ENCODE peak calls at places on chromosomes 2 and 18, in nine cellular contexts. One of them, this sample, is unnamed.

GRCh38 chr18:24827500-24827899 is 367.1 kb downstream of the HRH4 start:
- DNase-seq in GM12865: no peak
- DNase-seq in nephron progenitor cell: no peak
- DNase-seq in GM20000: no peak
- DNase-seq in MM.1S: no peak
- DNase-seq in GM13977: no peak
- DNase-seq in coronary artery: no peak
- DNase-seq in spleen: no peak
- DNase-seq in MCF 10A: no peak
- DNase-seq in this sample: no peak

GRCh38 chr18:7927119-7927518 is 360.0 kb downstream of the PTPRM start:
- DNase-seq in GM12865: no peak
- DNase-seq in nephron progenitor cell: no peak
- DNase-seq in GM20000: no peak
- DNase-seq in MM.1S: no peak
- DNase-seq in GM13977: no peak
- DNase-seq in coronary artery: no peak
- DNase-seq in spleen: no peak
- DNase-seq in MCF 10A: no peak
- DNase-seq in this sample: no peak

GRCh38 chr2:228180126-228181097 is 1.1 kb downstream of the SPHKAP start:
- DNase-seq in GM12865: no peak
- DNase-seq in nephron progenitor cell: peak; percentile 20
- DNase-seq in GM20000: peak; percentile 22
- DNase-seq in MM.1S: no peak
- DNase-seq in GM13977: no peak
- DNase-seq in coronary artery: no peak
- DNase-seq in spleen: no peak
- DNase-seq in MCF 10A: no peak
- DNase-seq in this sample: no peak

GRCh38 chr18:11149441-11150270 is at the start of gene PIEZO2:
- DNase-seq in GM12865: peak; percentile 89
- DNase-seq in nephron progenitor cell: peak; percentile 89
- DNase-seq in GM20000: peak; percentile 93
- DNase-seq in MM.1S: no peak
- DNase-seq in GM13977: peak; percentile 97
- DNase-seq in coronary artery: peak; percentile 76
- DNase-seq in spleen: peak; percentile 81
- DNase-seq in MCF 10A: no peak
- DNase-seq in this sample: peak; percentile 88

GRCh38 chr2:206740800-206741199 is 22.6 kb upstream of the DYTN start:
- DNase-seq in GM12865: no peak
- DNase-seq in nephron progenitor cell: no peak
- DNase-seq in GM20000: no peak
- DNase-seq in MM.1S: no peak
- DNase-seq in GM13977: no peak
- DNase-seq in coronary artery: no peak
- DNase-seq in spleen: no peak
- DNase-seq in MCF 10A: no peak
- DNase-seq in this sample: no peak

GRCh38 chr2:45027051-45027450 is 17.8 kb upstream of the SIX2 start:
- DNase-seq in GM12865: no peak
- DNase-seq in nephron progenitor cell: no peak
- DNase-seq in GM20000: no peak
- DNase-seq in MM.1S: no peak
- DNase-seq in GM13977: no peak
- DNase-seq in coronary artery: peak; percentile 35
- DNase-seq in spleen: no peak
- DNase-seq in MCF 10A: peak; percentile 20
- DNase-seq in this sample: no peak

GRCh38 chr2:11738589-11739436 is 7.6 kb upstream of the LPIN1 start:
- DNase-seq in GM12865: peak; percentile 62
- DNase-seq in nephron progenitor cell: peak; percentile 55
- DNase-seq in GM20000: no peak
- DNase-seq in MM.1S: peak; percentile 56
- DNase-seq in GM13977: no peak
- DNase-seq in coronary artery: peak; percentile 82
- DNase-seq in spleen: no peak
- DNase-seq in MCF 10A: peak; percentile 85
- DNase-seq in this sample: no peak

GRCh38 chr2:136167721-136168470 is 49.9 kb upstream of the CXCR4 start:
- DNase-seq in GM12865: no peak
- DNase-seq in nephron progenitor cell: peak; percentile 8
- DNase-seq in GM20000: no peak
- DNase-seq in MM.1S: no peak
- DNase-seq in GM13977: no peak
- DNase-seq in coronary artery: no peak
- DNase-seq in spleen: no peak
- DNase-seq in MCF 10A: no peak
- DNase-seq in this sample: no peak

GRCh38 chr2:218149098-218149497 is 17.7 kb downstream of the CXCR1 start:
- DNase-seq in GM12865: no peak
- DNase-seq in nephron progenitor cell: no peak
- DNase-seq in GM20000: no peak
- DNase-seq in MM.1S: no peak
- DNase-seq in GM13977: no peak
- DNase-seq in coronary artery: no peak
- DNase-seq in spleen: no peak
- DNase-seq in MCF 10A: no peak
- DNase-seq in this sample: no peak

GRCh38 chr2:233354971-233355574 is 779 bp downstream of the DGKD start:
- DNase-seq in GM12865: peak; percentile 27
- DNase-seq in nephron progenitor cell: no peak
- DNase-seq in GM20000: no peak
- DNase-seq in MM.1S: peak; percentile 28
- DNase-seq in GM13977: peak; percentile 38
- DNase-seq in coronary artery: no peak
- DNase-seq in spleen: peak; percentile 88
- DNase-seq in MCF 10A: peak; percentile 22
- DNase-seq in this sample: no peak

GRCh38 chr2:241148239-241148638 is 1.0 kb downstream of the PASK start:
- DNase-seq in GM12865: peak; percentile 31
- DNase-seq in nephron progenitor cell: no peak
- DNase-seq in GM20000: no peak
- DNase-seq in MM.1S: no peak
- DNase-seq in GM13977: no peak
- DNase-seq in coronary artery: no peak
- DNase-seq in spleen: no peak
- DNase-seq in MCF 10A: no peak
- DNase-seq in this sample: no peak

GRCh38 chr2:39631715-39632114 is 34.0 kb upstream of the TMEM178A start:
- DNase-seq in GM12865: no peak
- DNase-seq in nephron progenitor cell: no peak
- DNase-seq in GM20000: no peak
- DNase-seq in MM.1S: no peak
- DNase-seq in GM13977: no peak
- DNase-seq in coronary artery: no peak
- DNase-seq in spleen: no peak
- DNase-seq in MCF 10A: peak; percentile 57
- DNase-seq in this sample: no peak

GRCh38 chr2:3642521-3643215 is 15.3 kb upstream of the ALLC start:
- DNase-seq in GM12865: no peak
- DNase-seq in nephron progenitor cell: no peak
- DNase-seq in GM20000: no peak
- DNase-seq in MM.1S: no peak
- DNase-seq in GM13977: no peak
- DNase-seq in coronary artery: peak; percentile 71
- DNase-seq in spleen: peak; percentile 67
- DNase-seq in MCF 10A: no peak
- DNase-seq in this sample: peak; percentile 60

GRCh38 chr18:32424696-32425095 is 46.0 kb downstream of the GAREM1 start:
- DNase-seq in GM12865: no peak
- DNase-seq in nephron progenitor cell: no peak
- DNase-seq in GM20000: no peak
- DNase-seq in MM.1S: no peak
- DNase-seq in GM13977: no peak
- DNase-seq in coronary artery: no peak
- DNase-seq in spleen: no peak
- DNase-seq in MCF 10A: no peak
- DNase-seq in this sample: no peak

GRCh38 chr2:45315881-45316280 is 295.2 kb downstream of the SRBD1 start:
- DNase-seq in GM12865: no peak
- DNase-seq in nephron progenitor cell: no peak
- DNase-seq in GM20000: no peak
- DNase-seq in MM.1S: no peak
- DNase-seq in GM13977: no peak
- DNase-seq in coronary artery: no peak
- DNase-seq in spleen: no peak
- DNase-seq in MCF 10A: peak; percentile 13
- DNase-seq in this sample: no peak

GRCh38 chr2:179348921-179349320 is 84.3 kb upstream of the SESTD1 start:
- DNase-seq in GM12865: no peak
- DNase-seq in nephron progenitor cell: no peak
- DNase-seq in GM20000: no peak
- DNase-seq in MM.1S: no peak
- DNase-seq in GM13977: no peak
- DNase-seq in coronary artery: no peak
- DNase-seq in spleen: no peak
- DNase-seq in MCF 10A: no peak
- DNase-seq in this sample: no peak

GRCh38 chr2:127086800-127087737 is 19.9 kb downstream of the BIN1 start:
- DNase-seq in GM12865: peak; percentile 89
- DNase-seq in nephron progenitor cell: peak; percentile 86
- DNase-seq in GM20000: peak; percentile 86
- DNase-seq in MM.1S: no peak
- DNase-seq in GM13977: peak; percentile 87
- DNase-seq in coronary artery: no peak
- DNase-seq in spleen: peak; percentile 89
- DNase-seq in MCF 10A: no peak
- DNase-seq in this sample: no peak

GRCh38 chr2:130819915-130820861 is 16.5 kb upstream of the ARHGEF4 start:
- DNase-seq in GM12865: no peak
- DNase-seq in nephron progenitor cell: peak; percentile 62
- DNase-seq in GM20000: no peak
- DNase-seq in MM.1S: no peak
- DNase-seq in GM13977: no peak
- DNase-seq in coronary artery: no peak
- DNase-seq in spleen: peak; percentile 72
- DNase-seq in MCF 10A: peak; percentile 48
- DNase-seq in this sample: no peak

GRCh38 chr2:146209842-146210275 is 1635.0 kb upstream of the ACVR2A start:
- DNase-seq in GM12865: no peak
- DNase-seq in nephron progenitor cell: no peak
- DNase-seq in GM20000: no peak
- DNase-seq in MM.1S: no peak
- DNase-seq in GM13977: no peak
- DNase-seq in coronary artery: no peak
- DNase-seq in spleen: no peak
- DNase-seq in MCF 10A: no peak
- DNase-seq in this sample: no peak

GRCh38 chr2:190023860-190024259 is 38.7 kb downstream of the MSTN start:
- DNase-seq in GM12865: peak; percentile 48
- DNase-seq in nephron progenitor cell: no peak
- DNase-seq in GM20000: no peak
- DNase-seq in MM.1S: peak; percentile 63
- DNase-seq in GM13977: peak; percentile 9
- DNase-seq in coronary artery: no peak
- DNase-seq in spleen: no peak
- DNase-seq in MCF 10A: peak; percentile 75
- DNase-seq in this sample: no peak
- TF ChIP-seq CTCF in GM12865: peak; percentile 33
- TF ChIP-seq CTCF in nephron progenitor cell: peak; percentile 34
- TF ChIP-seq CTCF in GM20000: no peak
- TF ChIP-seq CTCF in MM.1S: peak; percentile 57
- TF ChIP-seq CTCF in GM13977: peak; percentile 35
- TF ChIP-seq CTCF in coronary artery: no peak
- TF ChIP-seq CTCF in spleen: no peak
- TF ChIP-seq CTCF in MCF 10A: peak; percentile 33
- TF ChIP-seq CTCF in this sample: peak; percentile 76

GRCh38 chr18:77754475-77755044 is 504.9 kb downstream of the GALR1 start:
- DNase-seq in GM12865: no peak
- DNase-seq in nephron progenitor cell: no peak
- DNase-seq in GM20000: no peak
- DNase-seq in MM.1S: no peak
- DNase-seq in GM13977: no peak
- DNase-seq in coronary artery: no peak
- DNase-seq in spleen: no peak
- DNase-seq in MCF 10A: no peak
- DNase-seq in this sample: no peak

GRCh38 chr18:77749189-77749588 is 499.5 kb downstream of the GALR1 start:
- DNase-seq in GM12865: no peak
- DNase-seq in nephron progenitor cell: peak; percentile 68
- DNase-seq in GM20000: peak; percentile 9
- DNase-seq in MM.1S: no peak
- DNase-seq in GM13977: no peak
- DNase-seq in coronary artery: no peak
- DNase-seq in spleen: no peak
- DNase-seq in MCF 10A: peak; percentile 5
- DNase-seq in this sample: no peak
- TF ChIP-seq CTCF in GM12865: peak; percentile 47
- TF ChIP-seq CTCF in nephron progenitor cell: peak; percentile 90
- TF ChIP-seq CTCF in GM20000: peak; percentile 6
- TF ChIP-seq CTCF in MM.1S: peak; percentile 38
- TF ChIP-seq CTCF in GM13977: peak; percentile 30
- TF ChIP-seq CTCF in coronary artery: no peak
- TF ChIP-seq CTCF in spleen: no peak
- TF ChIP-seq CTCF in MCF 10A: peak; percentile 40
- TF ChIP-seq CTCF in this sample: peak; percentile 85

GRCh38 chr2:95113464-95113863 is 8.1 kb downstream of the MRPS5 start:
- DNase-seq in GM12865: no peak
- DNase-seq in nephron progenitor cell: no peak
- DNase-seq in GM20000: no peak
- DNase-seq in MM.1S: no peak
- DNase-seq in GM13977: no peak
- DNase-seq in coronary artery: no peak
- DNase-seq in spleen: no peak
- DNase-seq in MCF 10A: no peak
- DNase-seq in this sample: no peak

GRCh38 chr2:95110395-95110794 is 11.2 kb downstream of the MRPS5 start:
- DNase-seq in GM12865: no peak
- DNase-seq in nephron progenitor cell: no peak
- DNase-seq in GM20000: no peak
- DNase-seq in MM.1S: no peak
- DNase-seq in GM13977: no peak
- DNase-seq in coronary artery: no peak
- DNase-seq in spleen: no peak
- DNase-seq in MCF 10A: no peak
- DNase-seq in this sample: no peak

GRCh38 chr2:95121150-95121494 is 486 bp downstream of the MRPS5 start:
- DNase-seq in GM12865: no peak
- DNase-seq in nephron progenitor cell: no peak
- DNase-seq in GM20000: no peak
- DNase-seq in MM.1S: no peak
- DNase-seq in GM13977: no peak
- DNase-seq in coronary artery: no peak
- DNase-seq in spleen: no peak
- DNase-seq in MCF 10A: peak; percentile 29
- DNase-seq in this sample: no peak

GRCh38 chr2:95115418-95115817 is 6.2 kb downstream of the MRPS5 start:
- DNase-seq in GM12865: peak; percentile 77
- DNase-seq in nephron progenitor cell: peak; percentile 68
- DNase-seq in GM20000: peak; percentile 80
- DNase-seq in MM.1S: peak; percentile 77
- DNase-seq in GM13977: peak; percentile 76
- DNase-seq in coronary artery: no peak
- DNase-seq in spleen: peak; percentile 86
- DNase-seq in MCF 10A: peak; percentile 65
- DNase-seq in this sample: no peak
- TF ChIP-seq CTCF in GM12865: peak; percentile 83
- TF ChIP-seq CTCF in nephron progenitor cell: peak; percentile 70
- TF ChIP-seq CTCF in GM20000: peak; percentile 87
- TF ChIP-seq CTCF in MM.1S: peak; percentile 78
- TF ChIP-seq CTCF in GM13977: peak; percentile 86
- TF ChIP-seq CTCF in coronary artery: peak; percentile 42
- TF ChIP-seq CTCF in spleen: peak; percentile 40
- TF ChIP-seq CTCF in MCF 10A: peak; percentile 78
- TF ChIP-seq CTCF in this sample: peak; percentile 88

GRCh38 chr2:187364696-187365095 is 83.4 kb downstream of the CALCRL start:
- DNase-seq in GM12865: no peak
- DNase-seq in nephron progenitor cell: no peak
- DNase-seq in GM20000: no peak
- DNase-seq in MM.1S: no peak
- DNase-seq in GM13977: no peak
- DNase-seq in coronary artery: no peak
- DNase-seq in spleen: no peak
- DNase-seq in MCF 10A: no peak
- DNase-seq in this sample: no peak
- TF ChIP-seq CTCF in GM12865: no peak
- TF ChIP-seq CTCF in nephron progenitor cell: no peak
- TF ChIP-seq CTCF in GM20000: no peak
- TF ChIP-seq CTCF in MM.1S: no peak
- TF ChIP-seq CTCF in GM13977: no peak
- TF ChIP-seq CTCF in coronary artery: no peak
- TF ChIP-seq CTCF in spleen: no peak
- TF ChIP-seq CTCF in MCF 10A: no peak
- TF ChIP-seq CTCF in this sample: no peak